ENCODE peak calls at places on chromosomes 16 and 17, in six cellular contexts. G, Y, M, W, E and H are unnamed samples.

GRCh38 chr16:88779406-88780099 is 5.5 kb downstream of the PIEZO1 start:
- DNase-seq in G (peak; percentile 60), Y (no peak), M (no peak), W (no peak), E (no peak), H (no peak)

GRCh38 chr17:30961213-30962188 is 9.3 kb upstream of the RNF135 start:
- DNase-seq in G (no peak), Y (no peak), M (no peak), W (no peak), E (no peak), H (no peak)

GRCh38 chr17:82212331-82213250 is at the start of gene CCDC57:
- DNase-seq in G (peak; percentile 83), Y (peak; percentile 82), M (peak; percentile 95), W (peak; percentile 51), E (peak; percentile 72), H (peak; percentile 81)

GRCh38 chr16:48317614-48318013 is 67.6 kb downstream of the SIAH1 start:
- DNase-seq in G (no peak), Y (no peak), M (peak; percentile 16), W (no peak), E (no peak), H (no peak)

GRCh38 chr17:33385713-33386112 is 92.6 kb upstream of the ASIC2 start:
- DNase-seq in G (no peak), Y (no peak), M (no peak), W (no peak), E (no peak), H (no peak)

GRCh38 chr17:51107666-51108227 is 12.9 kb downstream of the SPAG9 start:
- DNase-seq in G (no peak), Y (no peak), M (no peak), W (no peak), E (no peak), H (no peak)

GRCh38 chr16:46972429-46972970 is 974 bp downstream of the DNAJA2 start:
- DNase-seq in G (no peak), Y (no peak), M (peak; percentile 37), W (no peak), E (no peak), H (no peak)

GRCh38 chr17:17032131-17032692 is 10.0 kb upstream of the MPRIP start:
- DNase-seq in G (peak; percentile 57), Y (no peak), M (peak; percentile 96), W (no peak), E (peak; percentile 78), H (no peak)

GRCh38 chr16:79599837-79600635 is 501 bp downstream of the MAF start:
- DNase-seq in G (peak; percentile 73), Y (no peak), M (peak; percentile 60), W (no peak), E (peak; percentile 58), H (peak; percentile 72)